ENCODE peak calls at places on chromosome 16, in eight cellular contexts. S is CD8-positive, alpha-beta T cell; B is AG09309; K is heart left ventricle; T is fibroblast of lung; Z is endodermal cell; C is A549; E is ovary. N is an unnamed sample.

GRCh38 chr16:56667581-56668571 is at the start of gene MT1G:
- DNase-seq in S (no peak), B (no peak), K (peak), T (peak), Z (peak), C (no peak), E (no peak), N (no peak)

GRCh38 chr16:27379919-27380318 is 22.1 kb upstream of the IL21R start:
- DNase-seq in S (no peak), B (no peak), K (peak), T (no peak), Z (no peak), C (no peak), E (no peak), N (no peak)

GRCh38 chr16:49602201-49603041 is 228.8 kb downstream of the C16orf78 start:
- DNase-seq in S (no peak), B (no peak), K (no peak), T (no peak), Z (peak), C (no peak), E (no peak), N (no peak)

GRCh38 chr16:30757316-30757715 is 4.5 kb downstream of the CFAP119 start:
- DNase-seq in S (no peak), B (no peak), K (no peak), T (no peak), Z (no peak), C (no peak), E (no peak), N (no peak)

GRCh38 chr16:22739077-22739476 is 74.9 kb upstream of the HS3ST2 start:
- DNase-seq in S (no peak), B (no peak), K (no peak), T (no peak), Z (no peak), C (no peak), E (no peak), N (no peak)

GRCh38 chr16:78106659-78107058 is 7.2 kb downstream of the WWOX start:
- DNase-seq in S (no peak), B (no peak), K (no peak), T (no peak), Z (no peak), C (no peak), E (no peak), N (no peak)

GRCh38 chr16:31472559-31473203 is 729 bp downstream of the TGFB1I1 start:
- DNase-seq in S (peak), B (peak), K (peak), T (peak), Z (peak), C (peak), E (peak), N (peak)

GRCh38 chr16:20763461-20764232 is at the start of gene ACSM3:
- DNase-seq in S (peak), B (peak), K (peak), T (peak), Z (peak), C (peak), E (peak), N (no peak)

GRCh38 chr16:55294947-55295346 is 29.1 kb upstream of the IRX6 start:
- DNase-seq in S (no peak), B (peak), K (no peak), T (no peak), Z (no peak), C (no peak), E (no peak), N (no peak)

GRCh38 chr16:11225677-11226549 is 30.1 kb downstream of the SOCS1 start:
- DNase-seq in S (no peak), B (no peak), K (no peak), T (no peak), Z (no peak), C (no peak), E (no peak), N (no peak)

GRCh38 chr16:10368984-10369551 is 16.8 kb upstream of the ATF7IP2 start:
- DNase-seq in S (no peak), B (no peak), K (no peak), T (no peak), Z (peak), C (no peak), E (no peak), N (no peak)

GRCh38 chr16:11253009-11253994 is 2.7 kb downstream of the SOCS1 start:
- DNase-seq in S (peak), B (no peak), K (no peak), T (peak), Z (no peak), C (no peak), E (no peak), N (no peak)

GRCh38 chr16:26546573-26546972 is 520.2 kb upstream of the C16orf82 start:
- DNase-seq in S (no peak), B (no peak), K (no peak), T (no peak), Z (no peak), C (no peak), E (no peak), N (no peak)

GRCh38 chr16:30780549-30780948 is 6.5 kb downstream of the ZNF629 start:
- DNase-seq in S (no peak), B (no peak), K (no peak), T (no peak), Z (no peak), C (no peak), E (no peak), N (no peak)

GRCh38 chr16:10428433-10429168 is 42.7 kb downstream of the ATF7IP2 start:
- DNase-seq in S (no peak), B (no peak), K (no peak), T (no peak), Z (no peak), C (no peak), E (no peak), N (no peak)

GRCh38 chr16:67475051-67475450 is 5.9 kb downstream of the ATP6V0D1 start:
- DNase-seq in S (no peak), B (no peak), K (no peak), T (no peak), Z (no peak), C (no peak), E (no peak), N (no peak)

GRCh38 chr16:51151435-51151950 is 423 bp upstream of the SALL1 start:
- DNase-seq in S (no peak), B (no peak), K (no peak), T (peak), Z (peak), C (no peak), E (peak), N (peak)

GRCh38 chr16:21980032-21980431 is 20.9 kb downstream of the PDZD9 start:
- DNase-seq in S (no peak), B (no peak), K (no peak), T (no peak), Z (no peak), C (no peak), E (no peak), N (no peak)

GRCh38 chr16:28212532-28212873 is 738 bp upstream of the XPO6 start:
- DNase-seq in S (no peak), B (no peak), K (no peak), T (peak), Z (peak), C (no peak), E (no peak), N (peak)

DNA sequence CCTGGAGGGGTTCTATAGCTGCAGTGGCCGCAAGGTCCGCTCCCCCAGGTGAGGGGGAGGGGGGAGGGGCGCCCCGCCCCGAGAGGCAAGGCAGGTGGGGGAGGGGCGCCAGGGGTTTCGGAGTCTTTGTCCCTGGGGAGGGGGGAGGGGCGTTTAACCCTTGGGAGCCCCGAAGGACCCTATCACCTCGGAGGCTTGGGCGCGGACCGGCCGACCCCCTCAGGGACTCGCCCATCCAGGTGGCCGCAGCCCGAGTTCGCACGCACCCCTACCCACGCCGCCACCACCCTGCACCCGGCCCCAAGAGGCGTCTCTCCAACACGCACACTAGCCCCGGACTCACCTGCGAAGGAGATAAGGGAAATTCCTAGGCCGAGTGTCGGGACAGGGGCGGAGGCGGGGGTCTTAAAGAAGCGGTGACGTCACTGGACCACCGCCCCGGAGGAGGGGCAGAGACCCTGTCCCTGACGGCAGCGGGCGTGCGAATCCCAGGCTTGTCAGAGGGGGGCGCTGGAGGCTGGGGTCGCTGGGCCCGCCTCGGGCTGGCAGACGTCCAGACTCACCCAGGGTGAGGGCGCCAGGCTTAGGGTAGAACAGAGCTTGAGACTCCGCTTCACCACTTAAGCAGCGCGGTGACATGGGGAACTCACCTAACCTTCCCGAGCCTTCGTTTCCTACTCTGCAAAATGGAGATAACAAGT is at the start of gene CLDN6:
- DNase-seq in S (peak), B (no peak), K (no peak), T (no peak), Z (peak), C (no peak), E (peak), N (peak)
- TF ChIP-seq CTCF in S (no peak), B (peak), K (no peak), T (peak), Z (peak), C (no peak), E (no peak), N (peak)

DNA sequence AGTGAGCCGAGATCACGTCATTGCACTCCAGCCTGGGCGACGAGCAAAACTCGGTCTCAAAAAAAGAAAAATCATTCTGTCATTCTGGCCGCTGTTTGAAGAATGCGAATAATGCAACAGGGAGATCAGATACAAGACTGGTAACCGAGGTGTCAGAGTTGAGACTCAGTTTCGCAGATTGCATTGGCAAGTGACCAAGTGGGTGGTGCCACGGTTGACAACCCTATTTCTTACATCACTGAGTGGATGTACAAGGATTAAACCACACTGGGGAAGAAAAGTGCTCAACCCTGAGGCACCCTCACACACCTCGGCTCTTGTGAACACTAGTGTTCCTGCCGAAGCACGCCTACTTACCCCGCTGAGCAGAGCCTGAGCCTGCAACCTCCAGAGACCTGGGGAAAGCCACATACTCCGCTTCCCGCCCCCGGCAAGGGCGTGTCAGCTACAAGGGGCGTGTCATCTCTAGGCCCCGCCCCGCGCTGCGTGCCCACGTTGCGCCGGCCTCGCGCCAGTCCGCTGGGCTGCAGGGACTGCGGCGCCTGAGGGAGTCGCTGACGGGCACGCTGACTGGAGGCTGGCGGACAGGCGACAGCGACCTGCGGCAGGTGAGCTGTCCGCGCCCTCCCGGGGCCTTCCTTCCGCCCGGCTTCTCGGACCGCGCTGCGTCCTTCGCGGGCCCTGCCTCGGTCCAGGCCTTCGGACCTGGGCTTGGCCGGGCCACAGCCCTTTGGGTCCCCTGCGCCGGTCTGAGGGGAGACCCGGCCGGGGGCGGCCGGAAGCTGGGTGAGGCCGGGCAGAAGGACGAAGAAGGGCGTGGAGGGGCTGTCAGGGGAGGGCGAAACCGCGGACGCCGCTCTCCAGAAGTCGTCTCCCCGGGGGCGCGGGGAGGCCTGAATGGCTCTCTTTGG is at the start of gene HMOX2:
- DNase-seq in S (peak), B (no peak), K (peak), T (peak), Z (peak), C (peak), E (peak), N (peak)
- TF ChIP-seq CTCF in S (no peak), B (peak), K (peak), T (peak), Z (peak), C (peak), E (peak), N (no peak)

GRCh38 chr16:1583180-1583579 is 28.7 kb downstream of the IFT140 start:
- DNase-seq in S (no peak), B (no peak), K (no peak), T (no peak), Z (no peak), C (no peak), E (no peak), N (no peak)
- TF ChIP-seq CTCF in S (no peak), B (no peak), K (no peak), T (no peak), Z (peak), C (no peak), E (no peak), N (no peak)

GRCh38 chr16:68696514-68696913 is 40.6 kb upstream of the CDH1 start:
- DNase-seq in S (no peak), B (no peak), K (no peak), T (no peak), Z (no peak), C (no peak), E (no peak), N (no peak)
- TF ChIP-seq CTCF in S (no peak), B (no peak), K (no peak), T (no peak), Z (no peak), C (no peak), E (no peak), N (no peak)

DNA sequence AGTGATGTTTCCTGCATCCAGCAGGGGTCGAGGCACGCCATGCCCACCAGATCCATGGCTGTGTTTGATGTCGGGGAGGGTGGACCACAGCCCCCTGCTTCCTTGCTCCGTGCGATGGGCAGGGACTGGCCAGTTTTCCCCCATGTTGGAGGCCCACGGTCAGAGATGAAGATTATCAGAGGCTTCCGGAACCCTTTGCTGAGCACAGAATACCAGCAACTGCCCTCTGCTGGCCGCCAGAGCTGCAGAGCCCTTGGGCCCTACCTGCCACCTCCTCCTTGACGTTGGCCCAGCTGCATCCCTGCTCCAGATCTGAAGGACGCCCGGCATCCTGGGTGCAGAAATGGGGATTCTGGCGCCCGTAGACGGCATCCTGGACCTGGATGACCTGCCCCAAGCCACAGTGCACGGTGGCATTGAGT is 23.7 kb upstream of the BCO1 start:
- DNase-seq in S (no peak), B (no peak), K (no peak), T (peak), Z (peak), C (peak), E (no peak), N (peak)
- TF ChIP-seq CTCF in S (no peak), B (peak), K (no peak), T (peak), Z (peak), C (peak), E (no peak), N (peak)

GRCh38 chr16:52581530-52581929 is 34.6 kb upstream of the TOX3 start:
- DNase-seq in S (no peak), B (no peak), K (no peak), T (no peak), Z (peak), C (no peak), E (no peak), N (no peak)

GRCh38 chr16:52591441-52592215 is 44.7 kb upstream of the TOX3 start:
- DNase-seq in S (no peak), B (no peak), K (no peak), T (no peak), Z (no peak), C (no peak), E (no peak), N (no peak)

GRCh38 chr16:52584921-52585320 is 38.0 kb upstream of the TOX3 start:
- DNase-seq in S (no peak), B (no peak), K (no peak), T (no peak), Z (no peak), C (no peak), E (no peak), N (no peak)

GRCh38 chr16:52584354-52584840 is 37.5 kb upstream of the TOX3 start:
- DNase-seq in S (no peak), B (no peak), K (no peak), T (no peak), Z (no peak), C (no peak), E (no peak), N (no peak)

DNA sequence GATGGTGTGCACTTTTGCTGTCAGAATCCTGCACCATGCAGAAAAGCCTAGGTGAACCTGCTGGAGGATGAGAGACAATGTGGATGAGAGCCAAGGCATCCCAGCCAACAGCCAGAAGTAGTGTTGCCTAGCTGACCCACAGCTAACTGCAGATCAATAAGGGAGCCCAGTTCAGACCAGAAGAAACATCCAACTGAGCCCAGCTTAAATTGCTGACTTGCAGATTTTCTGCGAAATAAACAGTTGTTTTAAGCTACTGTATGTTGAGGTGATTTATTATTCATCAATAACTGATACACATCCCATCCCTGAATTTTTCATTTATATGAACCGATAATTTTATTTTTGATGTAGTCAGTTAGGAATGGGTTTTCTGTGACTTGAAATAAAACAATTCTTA is 39.2 kb upstream of the TOX3 start:
- DNase-seq in S (no peak), B (no peak), K (no peak), T (no peak), Z (no peak), C (no peak), E (no peak), N (no peak)
- TF ChIP-seq CTCF in S (no peak), B (no peak), K (no peak), T (no peak), Z (no peak), C (no peak), E (no peak), N (no peak)

GRCh38 chr16:87145181-87146176 is 171.7 kb downstream of the C16orf95 start:
- DNase-seq in S (no peak), B (peak), K (no peak), T (peak), Z (no peak), C (no peak), E (no peak), N (no peak)
- TF ChIP-seq CTCF in S (no peak), B (no peak), K (no peak), T (no peak), Z (no peak), C (no peak), E (no peak), N (no peak)

DNA sequence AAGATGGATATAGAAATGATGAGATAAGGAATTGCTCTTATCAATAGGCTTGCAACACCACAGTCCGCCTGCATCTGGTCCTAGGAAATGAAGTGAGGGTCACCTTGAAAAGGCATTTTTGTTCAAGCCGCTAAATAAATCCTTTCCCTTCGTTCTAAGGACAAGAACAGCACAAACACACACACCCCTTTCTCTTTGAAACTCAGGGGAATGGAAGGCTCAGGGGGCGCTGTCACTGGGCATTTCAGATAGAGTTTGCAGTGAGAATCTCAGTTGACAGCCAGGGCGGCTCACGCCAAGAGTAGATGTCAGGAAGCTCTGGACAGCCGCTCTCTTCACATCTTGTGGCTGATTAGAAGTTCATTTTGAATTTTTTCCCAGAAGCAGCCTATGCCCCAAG is 39.7 kb downstream of the ABAT start:
- DNase-seq in S (no peak), B (no peak), K (no peak), T (no peak), Z (no peak), C (no peak), E (no peak), N (no peak)
- TF ChIP-seq CTCF in S (no peak), B (no peak), K (no peak), T (no peak), Z (no peak), C (no peak), E (no peak), N (no peak)

N was measured in endothelial cell.